ENCODE peak calls at places on chromosomes 1 and 21, in nine cellular contexts. F is fibroblast of mammary gland, L is tibial nerve, N is breast epithelium, G is progenitor cell of endocrine pancreas, I is gastrocnemius medialis, A is adrenal gland, W is epithelial cell of proximal tubule, Z is sigmoid colon. P is an unnamed sample.

GRCh38 chr1:17764578-17764977 is 9.4 kb downstream of the ACTL8 start:
- DNase-seq in A (no peak), N (no peak), L (no peak), I (no peak), W (no peak), G (no peak), Z (no peak), F (no peak), P (no peak)

GRCh38 chr21:46160563-46161179 is 5.3 kb upstream of the FTCD start:
- DNase-seq in N (peak), G (no peak), A (peak), F (no peak), L (no peak), I (no peak), Z (peak), W (no peak), P (no peak)

GRCh38 chr1:83113686-83114085 is 885.2 kb downstream of the TTLL7 start:
- DNase-seq in Z (no peak), L (no peak), W (no peak), N (no peak), F (peak), A (no peak), G (no peak), I (no peak), P (peak)

GRCh38 chr1:224502459-224503160 is 68.0 kb upstream of the WDR26 start:
- DNase-seq in N (no peak), W (no peak), G (no peak), F (no peak), A (no peak), I (no peak), L (no peak), Z (peak), P (no peak)

GRCh38 chr1:222784916-222785315 is 29.9 kb upstream of the DISP1 start:
- DNase-seq in W (no peak), Z (no peak), I (no peak), L (no peak), G (no peak), N (no peak), A (no peak), F (no peak), P (no peak)

GRCh38 chr1:157269656-157270375 is 131.6 kb upstream of the ETV3 start:
- DNase-seq in Z (no peak), L (no peak), G (no peak), I (no peak), F (no peak), A (no peak), N (no peak), W (no peak), P (no peak)

GRCh38 chr1:230643887-230644286 is 1.6 kb downstream of the COG2 start:
- DNase-seq in A (no peak), W (no peak), N (no peak), L (no peak), F (peak), I (no peak), G (no peak), Z (no peak), P (peak)

GRCh38 chr1:204445860-204446412 is 34.3 kb upstream of the PPP1R15B start:
- DNase-seq in W (no peak), G (peak), I (no peak), F (no peak), N (no peak), Z (no peak), L (no peak), A (peak), P (peak)

GRCh38 chr1:144101397-144102050 is 129.7 kb upstream of the FAM72C start:
- DNase-seq in I (peak), L (peak), G (peak), F (peak), W (no peak), A (peak), Z (peak), N (peak), P (no peak)

GRCh38 chr1:175268720-175269119 is 76.1 kb upstream of the KIAA0040 start:
- DNase-seq in L (no peak), I (no peak), A (no peak), G (no peak), F (peak), Z (no peak), W (no peak), N (no peak), P (no peak)

GRCh38 chr1:84350550-84350949 is 47.7 kb upstream of the DNASE2B start:
- DNase-seq in L (no peak), Z (no peak), W (no peak), G (no peak), F (no peak), N (no peak), I (no peak), A (no peak), P (no peak)

GRCh38 chr1:27471476-27471875 is 18.5 kb downstream of the WASF2 start:
- DNase-seq in F (no peak), L (no peak), G (no peak), Z (no peak), I (no peak), N (no peak), A (no peak), W (no peak), P (no peak)

GRCh38 chr21:37628362-37628761 is 261.8 kb downstream of the DYRK1A start:
- DNase-seq in I (no peak), W (no peak), Z (no peak), F (no peak), N (no peak), A (no peak), L (no peak), G (no peak), P (no peak)

GRCh38 chr21:37627561-37627960 is 261.0 kb downstream of the DYRK1A start:
- DNase-seq in N (no peak), Z (no peak), F (no peak), I (no peak), A (no peak), L (no peak), W (no peak), G (no peak), P (no peak)

GRCh38 chr21:37626320-37626719 is 259.7 kb downstream of the DYRK1A start:
- DNase-seq in L (no peak), W (no peak), G (no peak), N (no peak), I (no peak), Z (no peak), A (no peak), F (no peak), P (no peak)

GRCh38 chr21:37623689-37624088 is 257.1 kb downstream of the DYRK1A start:
- DNase-seq in L (no peak), I (no peak), W (no peak), F (no peak), G (no peak), Z (no peak), N (no peak), A (no peak), P (no peak)

GRCh38 chr21:37627074-37627473 is 260.5 kb downstream of the DYRK1A start:
- DNase-seq in F (no peak), I (no peak), L (no peak), N (no peak), G (no peak), Z (no peak), A (no peak), W (no peak), P (no peak)
- TF ChIP-seq CTCF in F (no peak), I (no peak), L (no peak), N (no peak), G (no peak), Z (no peak), A (no peak), W (no peak), P (no peak)

GRCh38 chr1:152182942-152183341 is 23.9 kb upstream of the RPTN start:
- DNase-seq in G (no peak), I (no peak), F (peak), A (no peak), Z (no peak), N (no peak), W (no peak), L (peak), P (peak)
- TF ChIP-seq CTCF in G (no peak), I (no peak), F (no peak), A (no peak), Z (no peak), N (no peak), W (no peak), L (no peak), P (no peak)

GRCh38 chr1:16243408-16243690 is 6.4 kb upstream of the CPLANE2 start:
- DNase-seq in W (no peak), N (no peak), A (no peak), F (no peak), G (no peak), Z (no peak), L (no peak), I (peak), P (no peak)

GRCh38 chr1:16242556-16243407 is 5.8 kb upstream of the CPLANE2 start:
- DNase-seq in Z (peak), N (no peak), G (no peak), F (no peak), L (no peak), I (peak), W (no peak), A (no peak), P (no peak)

GRCh38 chr1:16245476-16246196 is 8.7 kb upstream of the CPLANE2 start:
- DNase-seq in A (no peak), F (no peak), W (no peak), I (peak), L (no peak), G (no peak), N (no peak), Z (no peak), P (no peak)

GRCh38 chr1:16243936-16244649 is 7.1 kb upstream of the CPLANE2 start:
- DNase-seq in Z (peak), F (peak), L (peak), A (peak), W (no peak), I (peak), G (peak), N (peak), P (peak)

GRCh38 chr1:16244650-16245285 is 7.8 kb upstream of the CPLANE2 start:
- DNase-seq in F (no peak), Z (no peak), G (no peak), N (no peak), A (no peak), L (no peak), W (no peak), I (peak), P (no peak)
- TF ChIP-seq CTCF in F (no peak), Z (no peak), G (no peak), N (no peak), A (no peak), L (no peak), W (no peak), I (no peak), P (no peak)

GRCh38 chr1:89525169-89525855 is 683 bp downstream of the LRRC8B start:
- DNase-seq in A (no peak), F (no peak), G (peak), W (no peak), I (no peak), Z (peak), L (peak), N (no peak), P (no peak)
- TF ChIP-seq CTCF in A (no peak), F (no peak), G (no peak), W (peak), I (no peak), Z (no peak), L (no peak), N (no peak), P (no peak)

GRCh38 chr1:117512728-117513321 is 93.0 kb upstream of the TENT5C start:
- DNase-seq in I (no peak), F (peak), A (no peak), G (no peak), W (no peak), N (no peak), Z (no peak), L (no peak), P (no peak)
- TF ChIP-seq CTCF in I (peak), F (peak), A (peak), G (peak), W (peak), N (no peak), Z (peak), L (peak), P (peak)

GRCh38 chr1:201468844-201469644 is at the start of gene PHLDA3:
- DNase-seq in W (no peak), I (peak), G (peak), L (peak), Z (peak), N (peak), F (peak), A (peak), P (peak)
- TF ChIP-seq CTCF in W (no peak), I (no peak), G (peak), L (no peak), Z (no peak), N (no peak), F (no peak), A (no peak), P (no peak)

DNA sequence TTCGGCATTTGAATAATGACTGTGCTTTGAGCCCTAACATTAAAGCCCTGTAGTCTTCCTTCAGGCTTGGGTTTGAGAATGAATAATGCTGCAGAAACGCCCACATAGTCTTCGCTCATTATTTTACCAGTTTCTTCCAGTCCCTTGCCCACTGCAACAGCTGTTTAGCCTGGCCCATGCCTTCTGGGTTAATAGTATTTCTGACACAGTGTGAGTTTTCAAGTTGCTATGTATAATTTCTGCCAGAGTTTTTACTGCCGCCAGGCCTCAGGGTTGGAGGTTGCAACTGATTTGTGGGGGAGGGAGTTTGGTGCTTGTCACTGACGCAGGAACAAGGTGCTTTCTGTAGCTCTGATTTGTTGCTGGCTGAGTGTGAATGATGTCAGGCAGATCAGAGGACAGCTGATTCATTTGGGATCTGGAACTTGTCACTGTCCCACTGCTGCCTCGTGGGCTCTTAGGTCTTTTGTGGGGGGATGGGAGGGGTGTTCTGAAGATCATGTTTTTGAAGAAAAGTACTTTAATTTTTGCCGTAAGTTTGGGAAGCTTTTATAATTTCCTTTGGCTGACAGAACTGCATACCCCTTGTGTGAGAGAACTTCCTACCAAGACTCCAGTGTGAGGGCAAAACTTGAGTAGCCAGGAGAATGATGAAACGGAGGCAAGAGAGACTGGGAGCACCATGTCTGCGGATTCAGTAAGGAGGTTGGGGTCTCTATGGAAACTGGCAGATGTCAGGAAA is 109.9 kb downstream of the MAST2 start:
- DNase-seq in L (peak), F (peak), G (no peak), A (peak), Z (peak), I (peak), W (peak), N (no peak), P (peak)
- TF ChIP-seq CTCF in L (no peak), F (no peak), G (no peak), A (no peak), Z (no peak), I (no peak), W (no peak), N (no peak), P (no peak)

DNA sequence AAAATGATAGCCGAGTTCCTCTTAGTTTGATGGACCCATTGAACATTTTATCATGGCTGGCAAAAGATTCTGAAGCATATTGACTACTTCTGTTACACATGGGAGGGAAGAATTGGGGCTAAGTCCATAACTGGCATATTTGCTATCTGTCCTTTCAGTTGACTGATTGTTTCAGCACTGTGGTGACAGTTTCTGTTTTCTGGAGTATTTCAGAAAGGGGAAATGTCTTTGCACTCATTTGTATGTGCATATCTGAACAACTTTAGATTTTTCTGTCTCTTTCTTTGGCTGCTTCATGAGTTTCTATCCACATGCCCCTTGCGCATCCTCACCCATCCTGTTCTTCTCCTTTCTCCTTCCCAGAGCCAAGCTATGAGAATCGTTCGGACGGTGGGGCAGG is 33.2 kb downstream of the SPATA46 start:
- DNase-seq in F (no peak), N (no peak), Z (no peak), I (no peak), G (no peak), W (no peak), L (no peak), A (no peak), P (no peak)
- TF ChIP-seq CTCF in F (no peak), N (no peak), Z (no peak), I (no peak), G (no peak), W (no peak), L (no peak), A (no peak), P (no peak)

GRCh38 chr21:44996983-44997936 is 57.4 kb downstream of the SLX9 start:
- DNase-seq in F (no peak), Z (peak), L (no peak), N (no peak), I (no peak), W (no peak), A (no peak), G (no peak), P (no peak)
- TF ChIP-seq CTCF in F (no peak), Z (no peak), L (no peak), N (no peak), I (no peak), W (no peak), A (no peak), G (no peak), P (no peak)

DNA sequence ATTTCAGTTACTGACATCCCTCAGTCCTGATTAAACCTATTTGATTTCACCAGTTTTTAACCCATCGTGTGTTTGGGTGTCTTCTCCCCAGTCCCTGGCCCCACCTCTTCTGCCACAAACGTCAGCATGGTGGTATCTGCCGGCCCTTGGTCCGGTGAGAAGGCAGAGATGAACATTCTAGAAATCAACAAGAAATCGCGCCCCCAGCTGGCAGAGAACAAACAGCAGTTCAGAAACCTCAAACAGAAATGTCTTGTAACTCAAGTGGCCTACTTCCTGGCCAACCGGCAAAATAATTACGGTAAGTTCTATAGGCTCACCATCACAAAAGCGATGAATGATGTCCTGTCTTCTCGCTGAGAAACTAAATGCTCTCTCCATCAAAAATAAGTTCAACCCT is 28.7 kb downstream of the NBPF3 start:
- DNase-seq in A (no peak), W (no peak), N (no peak), G (no peak), L (no peak), F (peak), Z (no peak), I (no peak), P (peak)
- TF ChIP-seq CTCF in A (no peak), W (peak), N (no peak), G (peak), L (no peak), F (peak), Z (no peak), I (no peak), P (peak)

P was measured in brain microvascular endothelial cell.